ENCODE peak calls at places on chromosomes 6 and 20, in four cellular contexts. E is GM12892; T is COR-L47; U is activated CD4-positive, CD25-positive, alpha-beta regulatory T cell treated with anti-CD3 and anti-CD28 coated beads, Interleukin-2, amount 50 U/mL, for 16 hours. F is an unnamed sample.

GRCh38 chr6:131129657-131130545 is 5.4 kb upstream of the AKAP7 start:
- DNase-seq in E (no peak), T (no peak), U (no peak), F (no peak)

GRCh38 chr6:110363748-110364147 is 5.6 kb upstream of the METTL24 start:
- DNase-seq in E (no peak), T (no peak), U (no peak), F (no peak)

GRCh38 chr6:147648936-147649335 is 140.4 kb downstream of the SAMD5 start:
- DNase-seq in E (no peak), T (no peak), U (no peak), F (no peak)

GRCh38 chr6:131980791-131981623 is 29.8 kb upstream of the CCN2 start:
- DNase-seq in E (no peak), T (no peak), U (no peak), F (no peak)

GRCh38 chr20:63834545-63834880 is 3.4 kb upstream of the ZBTB46 start:
- DNase-seq in E (no peak), T (no peak), U (no peak), F (no peak)

GRCh38 chr6:132357120-132357519 is 44.2 kb downstream of the MOXD1 start:
- DNase-seq in E (no peak), T (no peak), U (no peak), F (no peak)

GRCh38 chr20:41118632-41119031 is 18.7 kb upstream of the PLCG1 start:
- DNase-seq in E (no peak), T (no peak), U (no peak), F (no peak)

GRCh38 chr20:664151-664550 is 11.2 kb upstream of the SRXN1 start:
- DNase-seq in E (no peak), T (no peak), U (no peak), F (no peak)

GRCh38 chr20:46330072-46330763 is 21.9 kb upstream of the CDH22 start:
- DNase-seq in E (no peak), T (peak), U (no peak), F (no peak)

GRCh38 chr6:158255974-158256601 is 56.2 kb upstream of the TULP4 start:
- DNase-seq in E (no peak), T (no peak), U (no peak), F (no peak)

GRCh38 chr6:158669145-158670035 is 19.5 kb downstream of the SYTL3 start:
- DNase-seq in E (no peak), T (no peak), U (no peak), F (no peak)

GRCh38 chr6:3919130-3919628 is 70.0 kb downstream of the FAM50B start:
- DNase-seq in E (no peak), T (peak), U (no peak), F (no peak)

GRCh38 chr6:3887150-3887700 is 38.1 kb downstream of the FAM50B start:
- DNase-seq in E (no peak), T (no peak), U (no peak), F (no peak)

F was measured in iPS-NIHi11.